ENCODE peak calls at places on chromosomes 7 and 10, in six cellular contexts. One of them, this sample, is unnamed.

GRCh38 chr7:117269417-117269816 is 53.4 kb downstream of the WNT2 start:
- DNase-seq in WERI-Rb-1: no peak
- DNase-seq in MM.1S: no peak
- DNase-seq in cardiac muscle cell: peak
- DNase-seq in thoracic aorta: no peak
- DNase-seq in tibial nerve: no peak
- DNase-seq in this sample: no peak

GRCh38 chr7:121587454-121587853 is 191.3 kb upstream of the FAM3C start:
- DNase-seq in cardiac muscle cell: no peak
- DNase-seq in MM.1S: no peak
- DNase-seq in tibial nerve: no peak
- DNase-seq in thoracic aorta: no peak
- DNase-seq in WERI-Rb-1: no peak
- DNase-seq in this sample: no peak

GRCh38 chr10:124563320-124563719 is 101.7 kb downstream of the LHPP start:
- DNase-seq in cardiac muscle cell: no peak
- DNase-seq in MM.1S: no peak
- DNase-seq in thoracic aorta: no peak
- DNase-seq in tibial nerve: no peak
- DNase-seq in WERI-Rb-1: no peak
- DNase-seq in this sample: no peak

GRCh38 chr10:128268015-128268722 is 141.9 kb upstream of the MKI67 start:
- DNase-seq in MM.1S: peak
- DNase-seq in cardiac muscle cell: peak
- DNase-seq in tibial nerve: peak
- DNase-seq in thoracic aorta: no peak
- DNase-seq in WERI-Rb-1: peak
- DNase-seq in this sample: no peak

GRCh38 chr7:126924477-126924876 is 328.3 kb downstream of the GRM8 start:
- DNase-seq in thoracic aorta: no peak
- DNase-seq in MM.1S: no peak
- DNase-seq in WERI-Rb-1: no peak
- DNase-seq in tibial nerve: no peak
- DNase-seq in cardiac muscle cell: no peak
- DNase-seq in this sample: no peak

GRCh38 chr7:148556892-148557291 is 33.7 kb upstream of the C7orf33 start:
- DNase-seq in WERI-Rb-1: no peak
- DNase-seq in cardiac muscle cell: no peak
- DNase-seq in tibial nerve: no peak
- DNase-seq in thoracic aorta: no peak
- DNase-seq in MM.1S: peak
- DNase-seq in this sample: no peak

GRCh38 chr10:123129553-123130271 is 6.1 kb upstream of the HMX3 start:
- DNase-seq in MM.1S: no peak
- DNase-seq in WERI-Rb-1: no peak
- DNase-seq in thoracic aorta: no peak
- DNase-seq in tibial nerve: no peak
- DNase-seq in cardiac muscle cell: no peak
- DNase-seq in this sample: no peak

GRCh38 chr10:130930821-130931220 is 380.7 kb downstream of the TCERG1L start:
- DNase-seq in MM.1S: no peak
- DNase-seq in cardiac muscle cell: no peak
- DNase-seq in thoracic aorta: no peak
- DNase-seq in WERI-Rb-1: no peak
- DNase-seq in tibial nerve: no peak
- DNase-seq in this sample: no peak

GRCh38 chr10:89916481-89916880 is 215.1 kb downstream of the KIF20B start:
- DNase-seq in WERI-Rb-1: no peak
- DNase-seq in tibial nerve: no peak
- DNase-seq in cardiac muscle cell: peak
- DNase-seq in thoracic aorta: no peak
- DNase-seq in MM.1S: no peak
- DNase-seq in this sample: no peak

GRCh38 chr10:52119507-52119906 is 194.6 kb upstream of the DKK1 start:
- DNase-seq in tibial nerve: no peak
- DNase-seq in WERI-Rb-1: no peak
- DNase-seq in cardiac muscle cell: no peak
- DNase-seq in thoracic aorta: no peak
- DNase-seq in MM.1S: no peak
- DNase-seq in this sample: no peak

GRCh38 chr7:102312317-102312716 is 25.6 kb downstream of the SH2B2 start:
- DNase-seq in WERI-Rb-1: no peak
- DNase-seq in tibial nerve: no peak
- DNase-seq in thoracic aorta: no peak
- DNase-seq in cardiac muscle cell: no peak
- DNase-seq in MM.1S: no peak
- DNase-seq in this sample: no peak

GRCh38 chr7:151776446-151776845 is 100.5 kb downstream of the PRKAG2 start:
- DNase-seq in WERI-Rb-1: no peak
- DNase-seq in thoracic aorta: no peak
- DNase-seq in MM.1S: no peak
- DNase-seq in cardiac muscle cell: no peak
- DNase-seq in tibial nerve: no peak
- DNase-seq in this sample: no peak

GRCh38 chr7:27235387-27236052 is 7.1 kb upstream of the EVX1 start:
- DNase-seq in MM.1S: no peak
- DNase-seq in cardiac muscle cell: peak
- DNase-seq in tibial nerve: no peak
- DNase-seq in thoracic aorta: no peak
- DNase-seq in WERI-Rb-1: peak
- DNase-seq in this sample: no peak

GRCh38 chr10:118798186-118798811 is 43.5 kb upstream of the CACUL1 start:
- DNase-seq in tibial nerve: no peak
- DNase-seq in WERI-Rb-1: no peak
- DNase-seq in MM.1S: no peak
- DNase-seq in thoracic aorta: no peak
- DNase-seq in cardiac muscle cell: peak
- DNase-seq in this sample: no peak

GRCh38 chr7:114630186-114630824 is 215.7 kb downstream of the FOXP2 start:
- DNase-seq in WERI-Rb-1: no peak
- DNase-seq in thoracic aorta: no peak
- DNase-seq in MM.1S: no peak
- DNase-seq in tibial nerve: no peak
- DNase-seq in cardiac muscle cell: no peak
- DNase-seq in this sample: no peak
- H3K27ac ChIP-seq in WERI-Rb-1: no peak
- H3K27ac ChIP-seq in thoracic aorta: no peak
- H3K27ac ChIP-seq in MM.1S: no peak
- H3K27ac ChIP-seq in tibial nerve: peak
- H3K27ac ChIP-seq in cardiac muscle cell: peak
- H3K27ac ChIP-seq in this sample: no peak

DNA sequence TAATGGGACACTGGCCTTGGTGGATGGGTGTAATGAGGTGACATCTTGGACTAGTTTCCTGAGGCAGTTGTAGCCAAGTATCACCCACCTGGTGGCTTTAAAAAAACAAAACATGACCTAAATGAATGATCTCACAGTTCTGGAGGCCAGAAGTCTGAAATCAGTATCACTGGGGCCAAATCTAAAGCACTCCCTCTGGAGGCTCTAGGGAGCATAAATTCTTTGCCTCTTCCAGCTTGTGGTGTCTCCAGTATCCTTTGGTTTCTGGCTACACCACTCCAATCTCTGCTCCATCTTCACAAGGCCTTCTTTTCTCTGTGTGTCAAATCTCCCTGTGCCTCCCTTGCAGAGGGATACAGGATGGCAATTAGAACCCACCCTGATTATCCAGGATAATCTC is 342.9 kb downstream of the CALN1 start:
- DNase-seq in MM.1S: no peak
- DNase-seq in cardiac muscle cell: no peak
- DNase-seq in tibial nerve: no peak
- DNase-seq in thoracic aorta: no peak
- DNase-seq in WERI-Rb-1: no peak
- DNase-seq in this sample: no peak
- TF ChIP-seq CTCF in MM.1S: no peak
- TF ChIP-seq CTCF in cardiac muscle cell: no peak
- TF ChIP-seq CTCF in tibial nerve: no peak
- TF ChIP-seq CTCF in thoracic aorta: no peak
- TF ChIP-seq CTCF in WERI-Rb-1: no peak
- TF ChIP-seq CTCF in this sample: no peak

GRCh38 chr10:6229290-6229689 is 26.6 kb downstream of the PFKFB3 start:
- DNase-seq in thoracic aorta: no peak
- DNase-seq in cardiac muscle cell: no peak
- DNase-seq in MM.1S: no peak
- DNase-seq in tibial nerve: no peak
- DNase-seq in WERI-Rb-1: no peak
- DNase-seq in this sample: no peak

GRCh38 chr10:6229746-6230145 is 27.0 kb downstream of the PFKFB3 start:
- DNase-seq in thoracic aorta: no peak
- DNase-seq in WERI-Rb-1: no peak
- DNase-seq in tibial nerve: no peak
- DNase-seq in MM.1S: no peak
- DNase-seq in cardiac muscle cell: no peak
- DNase-seq in this sample: no peak

GRCh38 chr10:6227346-6227745 is 24.6 kb downstream of the PFKFB3 start:
- DNase-seq in WERI-Rb-1: no peak
- DNase-seq in MM.1S: no peak
- DNase-seq in thoracic aorta: no peak
- DNase-seq in tibial nerve: no peak
- DNase-seq in cardiac muscle cell: no peak
- DNase-seq in this sample: no peak

GRCh38 chr10:6228010-6228511 is 25.3 kb downstream of the PFKFB3 start:
- DNase-seq in WERI-Rb-1: no peak
- DNase-seq in thoracic aorta: no peak
- DNase-seq in cardiac muscle cell: peak
- DNase-seq in MM.1S: no peak
- DNase-seq in tibial nerve: peak
- DNase-seq in this sample: no peak

DNA sequence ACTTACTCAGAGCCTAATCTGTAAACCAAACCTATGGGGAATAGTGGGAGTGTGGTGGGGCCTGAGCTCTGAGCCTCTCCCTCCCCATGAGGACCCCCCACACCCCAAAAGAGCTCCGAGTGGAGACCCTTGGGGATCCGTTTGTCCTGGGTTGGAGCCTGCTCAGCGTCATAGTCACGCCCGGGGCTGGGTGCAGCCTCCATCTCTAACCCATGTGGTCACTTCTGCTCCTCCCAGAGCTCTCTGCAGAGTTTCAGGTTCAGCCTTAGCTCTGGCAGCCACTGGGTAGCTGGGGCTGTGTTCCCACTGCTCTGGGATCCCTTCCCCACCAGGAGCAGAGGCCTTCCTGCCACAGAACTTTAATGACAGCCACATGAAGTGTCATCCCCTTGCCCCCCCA is 25.9 kb downstream of the PFKFB3 start:
- DNase-seq in tibial nerve: no peak
- DNase-seq in thoracic aorta: no peak
- DNase-seq in MM.1S: no peak
- DNase-seq in cardiac muscle cell: no peak
- DNase-seq in WERI-Rb-1: no peak
- DNase-seq in this sample: no peak
- H3K27ac ChIP-seq in tibial nerve: peak
- H3K27ac ChIP-seq in thoracic aorta: peak
- H3K27ac ChIP-seq in MM.1S: no peak
- H3K27ac ChIP-seq in cardiac muscle cell: peak
- H3K27ac ChIP-seq in WERI-Rb-1: no peak
- H3K27ac ChIP-seq in this sample: no peak

GRCh38 chr10:94074462-94074861 is 80.7 kb downstream of the PLCE1 start:
- DNase-seq in cardiac muscle cell: no peak
- DNase-seq in tibial nerve: no peak
- DNase-seq in thoracic aorta: no peak
- DNase-seq in MM.1S: no peak
- DNase-seq in WERI-Rb-1: no peak
- DNase-seq in this sample: no peak

GRCh38 chr10:94080108-94080507 is 86.4 kb downstream of the PLCE1 start:
- DNase-seq in thoracic aorta: no peak
- DNase-seq in WERI-Rb-1: no peak
- DNase-seq in tibial nerve: no peak
- DNase-seq in cardiac muscle cell: no peak
- DNase-seq in MM.1S: no peak
- DNase-seq in this sample: no peak

GRCh38 chr10:94075521-94075920 is 81.8 kb downstream of the PLCE1 start:
- DNase-seq in MM.1S: no peak
- DNase-seq in cardiac muscle cell: no peak
- DNase-seq in tibial nerve: no peak
- DNase-seq in WERI-Rb-1: no peak
- DNase-seq in thoracic aorta: no peak
- DNase-seq in this sample: no peak

GRCh38 chr10:94077042-94077441 is 83.3 kb downstream of the PLCE1 start:
- DNase-seq in tibial nerve: no peak
- DNase-seq in WERI-Rb-1: no peak
- DNase-seq in cardiac muscle cell: no peak
- DNase-seq in MM.1S: no peak
- DNase-seq in thoracic aorta: no peak
- DNase-seq in this sample: no peak

DNA sequence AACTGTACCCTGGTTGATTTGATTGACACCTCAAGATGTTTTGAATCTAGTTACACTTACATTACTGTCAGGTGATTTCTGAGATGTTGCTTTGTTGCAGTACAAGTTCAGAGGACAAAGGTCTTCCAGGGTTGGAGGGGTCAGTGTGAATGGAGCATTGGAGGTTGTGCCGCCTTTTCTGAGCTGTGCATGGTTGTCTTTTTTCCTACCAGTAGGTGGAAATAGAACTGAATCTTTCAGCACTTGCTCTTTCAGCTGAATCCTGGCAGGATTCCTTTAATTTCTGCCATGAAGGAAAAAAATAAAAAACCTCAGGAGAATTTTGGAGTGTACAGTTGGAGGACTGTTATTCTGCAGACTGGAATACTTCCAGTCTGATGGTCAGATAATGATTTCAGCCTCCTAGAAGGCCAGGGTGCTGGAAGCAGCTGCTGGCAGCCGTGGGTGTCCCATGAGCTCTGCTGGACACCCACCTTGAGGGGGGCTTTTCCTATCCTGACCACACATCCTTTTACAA is 82.7 kb downstream of the PLCE1 start:
- DNase-seq in thoracic aorta: no peak
- DNase-seq in tibial nerve: peak
- DNase-seq in WERI-Rb-1: no peak
- DNase-seq in MM.1S: no peak
- DNase-seq in cardiac muscle cell: peak
- DNase-seq in this sample: no peak
- TF ChIP-seq CTCF in thoracic aorta: peak
- TF ChIP-seq CTCF in tibial nerve: peak
- TF ChIP-seq CTCF in WERI-Rb-1: peak
- TF ChIP-seq CTCF in MM.1S: no peak
- TF ChIP-seq CTCF in cardiac muscle cell: peak
- TF ChIP-seq CTCF in this sample: peak

GRCh38 chr10:133377818-133378250 is 1.2 kb upstream of the PAOX start:
- DNase-seq in tibial nerve: no peak
- DNase-seq in MM.1S: no peak
- DNase-seq in WERI-Rb-1: no peak
- DNase-seq in thoracic aorta: no peak
- DNase-seq in cardiac muscle cell: no peak
- DNase-seq in this sample: no peak
- H3K27ac ChIP-seq in tibial nerve: peak
- H3K27ac ChIP-seq in MM.1S: no peak
- H3K27ac ChIP-seq in WERI-Rb-1: no peak
- H3K27ac ChIP-seq in thoracic aorta: peak
- H3K27ac ChIP-seq in cardiac muscle cell: no peak
- H3K27ac ChIP-seq in this sample: peak

GRCh38 chr7:74622228-74622749 is 35.2 kb upstream of the GTF2I start:
- DNase-seq in tibial nerve: no peak
- DNase-seq in WERI-Rb-1: no peak
- DNase-seq in cardiac muscle cell: no peak
- DNase-seq in MM.1S: no peak
- DNase-seq in thoracic aorta: no peak
- DNase-seq in this sample: no peak

GRCh38 chr7:74627699-74628411 is 29.7 kb upstream of the GTF2I start:
- DNase-seq in WERI-Rb-1: peak
- DNase-seq in cardiac muscle cell: peak
- DNase-seq in thoracic aorta: no peak
- DNase-seq in MM.1S: no peak
- DNase-seq in tibial nerve: peak
- DNase-seq in this sample: no peak

GRCh38 chr7:74623135-74623534 is 34.4 kb upstream of the GTF2I start:
- DNase-seq in WERI-Rb-1: no peak
- DNase-seq in cardiac muscle cell: no peak
- DNase-seq in MM.1S: no peak
- DNase-seq in tibial nerve: no peak
- DNase-seq in thoracic aorta: no peak
- DNase-seq in this sample: no peak

GRCh38 chr7:74625446-74625845 is 32.1 kb upstream of the GTF2I start:
- DNase-seq in MM.1S: peak
- DNase-seq in thoracic aorta: no peak
- DNase-seq in cardiac muscle cell: peak
- DNase-seq in WERI-Rb-1: no peak
- DNase-seq in tibial nerve: peak
- DNase-seq in this sample: no peak
- TF ChIP-seq CTCF in MM.1S: no peak
- TF ChIP-seq CTCF in thoracic aorta: no peak
- TF ChIP-seq CTCF in cardiac muscle cell: peak
- TF ChIP-seq CTCF in WERI-Rb-1: no peak
- TF ChIP-seq CTCF in tibial nerve: peak
- TF ChIP-seq CTCF in this sample: peak